ENCODE peak calls at places on chromosomes 7 and 10, in five cellular contexts. U is IMR-90, V is mesendoderm, I is HCT116, Z is hepatocyte. O is an unnamed sample. For H3K4me1, the result is how much of the 10 kb centered on the place peaks cover.

GRCh38 chr7:92751902-92752901 is 84.2 kb downstream of the CDK6 start:
- DNase-seq in V (peak), Z (peak), I (peak), U (peak), O (no peak)

GRCh38 chr10:113180401-113181154 is 230.5 kb downstream of the TCF7L2 start:
- DNase-seq in Z (no peak), U (no peak), V (peak), I (no peak), O (no peak)

GRCh38 chr10:119996944-119997343 is 104.4 kb downstream of the SEC23IP start:
- DNase-seq in I (no peak), U (no peak), Z (no peak), V (no peak), O (no peak)

GRCh38 chr7:136014659-136015058 is 37.5 kb upstream of the MTPN start:
- DNase-seq in I (no peak), V (no peak), Z (no peak), U (no peak), O (no peak)

GRCh38 chr7:34036069-34036920 is 131.0 kb downstream of the BMPER start:
- DNase-seq in U (peak), V (peak), I (peak), Z (peak), O (no peak)

GRCh38 chr10:13915710-13916109 is 328.9 kb downstream of the PRPF18 start:
- DNase-seq in U (no peak), I (no peak), V (no peak), Z (no peak), O (no peak)

GRCh38 chr7:134850048-134850447 is 70.6 kb downstream of the CALD1 start:
- DNase-seq in U (peak), V (no peak), Z (no peak), I (no peak), O (no peak)

GRCh38 chr7:156629873-156630272 is 10.7 kb upstream of the RNF32 start:
- DNase-seq in I (no peak), Z (no peak), V (no peak), U (no peak), O (no peak)

DNA sequence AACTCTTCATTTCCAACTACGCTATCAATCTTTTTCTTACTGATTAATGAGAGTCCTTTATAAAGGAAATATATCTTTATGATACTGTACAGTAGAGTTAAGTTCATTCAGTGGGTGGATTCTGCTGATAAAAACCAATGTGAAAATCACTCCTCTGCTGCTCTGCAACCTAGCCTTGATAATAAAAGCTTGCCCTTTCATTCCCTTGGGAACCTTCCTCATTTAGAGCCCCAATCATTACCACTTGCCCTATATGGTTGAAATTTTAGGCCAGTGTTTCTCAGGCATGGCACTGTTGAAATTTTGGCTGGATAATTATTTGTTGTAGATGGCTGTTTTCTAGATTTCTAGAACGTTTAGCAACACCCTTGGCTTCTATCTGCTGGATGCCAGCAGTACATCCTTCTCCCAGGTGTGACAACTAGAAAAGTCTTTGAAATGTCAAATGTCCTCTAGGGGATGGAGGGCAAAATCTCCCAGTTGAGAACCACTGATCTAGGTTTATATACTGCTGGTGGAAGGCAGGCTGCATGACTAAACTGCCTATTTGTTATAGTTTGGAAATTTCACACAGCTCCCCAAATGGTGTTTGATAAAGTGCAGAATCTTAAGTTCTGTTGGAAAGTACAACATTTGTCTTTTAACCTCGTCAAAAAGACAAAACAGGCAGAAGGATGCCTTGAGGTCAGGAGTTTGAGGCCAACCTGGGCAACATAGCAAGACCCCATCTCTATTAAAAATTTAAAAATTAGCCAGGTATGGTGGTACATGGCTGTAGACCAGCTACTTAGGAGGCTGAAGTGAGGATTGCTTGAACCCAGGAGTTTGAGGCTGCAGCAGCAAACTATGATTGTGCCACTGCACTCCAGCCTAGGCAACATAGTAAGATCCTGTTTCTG is 8.9 kb upstream of the SIRT1 start:
- DNase-seq in Z (no peak), I (no peak), U (no peak), V (no peak), O (no peak)
- H3K4me1 ChIP-seq in Z (under half), I (under half), U (under half), V (under half), O (under half)

GRCh38 chr7:107972986-107973385 is 30.0 kb downstream of the LAMB1 start:
- DNase-seq in I (no peak), V (no peak), Z (no peak), U (no peak), O (no peak)

GRCh38 chr7:107976620-107977019 is 26.3 kb downstream of the LAMB1 start:
- DNase-seq in Z (no peak), V (no peak), U (no peak), I (no peak), O (no peak)

GRCh38 chr7:107978815-107979408 is 24.0 kb downstream of the LAMB1 start:
- DNase-seq in U (no peak), V (no peak), Z (no peak), I (no peak), O (no peak)

GRCh38 chr7:107973861-107974260 is 29.1 kb downstream of the LAMB1 start:
- DNase-seq in U (no peak), Z (no peak), I (no peak), V (no peak), O (no peak)

DNA sequence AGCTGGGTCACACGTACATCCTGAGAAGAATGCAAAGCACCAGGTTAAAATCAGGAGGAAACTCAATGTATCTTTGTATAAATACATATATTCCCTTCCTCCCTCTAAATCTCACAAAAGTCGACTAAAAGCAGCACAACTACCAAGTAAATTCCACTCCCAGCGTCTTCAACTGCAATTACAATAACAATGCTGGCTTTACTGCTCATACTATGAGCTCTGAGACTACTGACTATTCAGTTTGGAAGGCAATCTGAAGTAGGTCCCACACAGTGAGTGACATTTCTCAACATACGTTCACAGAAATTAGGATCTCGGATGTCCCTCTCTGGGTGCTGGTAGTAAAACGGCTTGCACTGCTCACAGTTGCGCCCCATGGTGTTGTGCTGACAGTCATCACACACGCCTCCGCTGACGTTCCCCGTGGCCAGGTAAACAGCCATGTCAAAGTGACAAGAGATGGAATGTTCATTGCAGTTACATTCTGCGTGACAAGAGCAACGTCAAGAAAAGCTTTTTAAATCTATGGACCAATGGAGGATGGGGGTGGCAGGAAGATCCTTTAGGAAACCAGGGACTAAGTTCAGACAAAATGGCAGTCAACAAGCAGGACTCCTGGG is 27.5 kb downstream of the LAMB1 start:
- DNase-seq in I (no peak), U (no peak), V (no peak), Z (no peak), O (no peak)
- H3K4me3 ChIP-seq in I (no peak), U (no peak), V (no peak), Z (no peak), O (no peak)

GRCh38 chr7:39672176-39672575 is 48.8 kb downstream of the RALA start:
- DNase-seq in V (no peak), Z (no peak), I (no peak), U (no peak), O (no peak)

GRCh38 chr7:39674391-39674790 is 51.0 kb downstream of the RALA start:
- DNase-seq in U (peak), Z (no peak), I (no peak), V (no peak), O (no peak)

GRCh38 chr7:39670934-39671333 is 47.6 kb downstream of the RALA start:
- DNase-seq in V (no peak), U (no peak), I (no peak), Z (no peak), O (no peak)

GRCh38 chr7:39670052-39670451 is 46.7 kb downstream of the RALA start:
- DNase-seq in I (no peak), Z (no peak), U (no peak), V (no peak), O (no peak)

GRCh38 chr7:39673868-39674267 is 50.5 kb downstream of the RALA start:
- DNase-seq in I (no peak), V (no peak), Z (no peak), U (no peak), O (no peak)
- H3K4me1 ChIP-seq in I (under half), V (under half), Z (under half), U (under half), O (under half)

GRCh38 chr10:96208946-96209345 is 62.4 kb downstream of the BLNK start:
- DNase-seq in V (no peak), I (no peak), Z (peak), U (no peak), O (no peak)
- H3K4me3 ChIP-seq in V (no peak), I (no peak), Z (no peak), U (no peak), O (no peak)

DNA sequence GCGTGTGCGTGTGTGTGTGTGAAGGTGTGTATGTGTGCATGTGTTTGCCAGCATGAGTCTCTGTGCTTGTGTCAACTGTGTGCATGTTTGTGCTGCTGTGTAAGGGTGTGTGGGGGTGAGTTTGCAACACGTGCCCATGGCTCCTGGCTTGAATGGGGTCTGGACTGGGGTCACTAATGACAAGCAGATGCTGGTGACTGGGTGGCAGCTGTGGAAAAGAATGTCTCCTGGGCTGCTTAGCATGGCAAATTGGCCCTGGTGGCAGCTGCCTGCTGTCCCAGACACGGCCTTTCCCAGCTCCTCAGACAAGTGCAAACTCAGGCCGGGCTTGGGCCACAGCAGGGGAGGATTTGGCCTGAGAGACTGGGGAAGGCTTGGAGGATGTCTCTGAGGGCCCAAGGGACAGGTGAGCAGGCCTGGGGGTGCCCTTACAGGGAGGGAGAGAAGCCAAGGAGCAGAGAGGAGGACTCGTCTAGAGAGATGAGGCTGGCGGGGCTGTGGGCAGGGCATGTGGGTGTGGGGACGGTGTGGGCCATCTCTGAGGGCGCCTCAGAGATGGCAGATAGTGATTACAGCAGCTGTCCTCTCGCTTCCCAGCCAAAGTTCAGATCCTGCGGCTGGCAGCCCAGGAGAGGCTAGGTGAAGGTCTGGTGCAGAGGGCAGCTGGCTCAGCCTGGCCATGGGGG is 1.5 kb downstream of the AQP1 start:
- DNase-seq in Z (no peak), I (no peak), V (no peak), U (no peak), O (no peak)
- H3K4me1 ChIP-seq in Z (under half), I (under half), V (under half), U (under half), O (under half)

O was measured in heart left ventricle.